ENCODE peak calls at places on chromosome 3, in six cellular contexts. K, W, N, Q, M and U are unnamed samples.
A peak's percentile ranks its signal among the peaks of the same experiment; 100 is the strongest.

GRCh38 chr3:40191850-40192448 is 117.6 kb upstream of the EIF1B start:
- DNase-seq in K (peak; percentile 64), W (peak; percentile 72), N (peak; percentile 63), Q (peak; percentile 59), M (peak; percentile 13), U (peak; percentile 44)

GRCh38 chr3:87792532-87793321 is 266.1 kb downstream of the CGGBP1 start:
- DNase-seq in K (peak; percentile 41), W (no peak), N (no peak), Q (peak; percentile 53), M (no peak), U (no peak)

GRCh38 chr3:13461169-13462124 is 18.7 kb upstream of the HDAC11 start:
- DNase-seq in K (peak; percentile 83), W (peak; percentile 85), N (peak; percentile 61), Q (peak; percentile 52), M (no peak), U (no peak)

GRCh38 chr3:150407051-150407817 is 864 bp upstream of the TSC22D2 start:
- DNase-seq in K (no peak), W (no peak), N (no peak), Q (no peak), M (peak; percentile 51), U (no peak)

GRCh38 chr3:96266395-96267187 is 547.8 kb upstream of the EPHA6 start:
- DNase-seq in K (no peak), W (no peak), N (peak; percentile 81), Q (no peak), M (no peak), U (no peak)

GRCh38 chr3:182212479-182213076 is 500.9 kb downstream of the SOX2 start:
- DNase-seq in K (no peak), W (no peak), N (peak; percentile 61), Q (no peak), M (no peak), U (no peak)

GRCh38 chr3:121836069-121836468 is 1.1 kb downstream of the EAF2 start:
- DNase-seq in K (no peak), W (peak; percentile 23), N (no peak), Q (no peak), M (no peak), U (no peak)

GRCh38 chr3:111763968-111764367 is 95.1 kb upstream of the PHLDB2 start:
- DNase-seq in K (no peak), W (no peak), N (no peak), Q (no peak), M (no peak), U (no peak)

GRCh38 chr3:196948442-196949365 is 6.4 kb upstream of the NCBP2 start:
- DNase-seq in K (peak; percentile 21), W (no peak), N (no peak), Q (no peak), M (no peak), U (no peak)

GRCh38 chr3:72379500-72380187 is 468.6 kb downstream of the SHQ1 start:
- DNase-seq in K (no peak), W (no peak), N (peak; percentile 24), Q (no peak), M (no peak), U (no peak)

GRCh38 chr3:31918179-31919165 is 62.6 kb downstream of the OSBPL10 start:
- DNase-seq in K (no peak), W (peak; percentile 60), N (peak; percentile 26), Q (no peak), M (no peak), U (no peak)

GRCh38 chr3:194139085-194139976 is 3.4 kb downstream of the HES1 start:
- DNase-seq in K (no peak), W (peak; percentile 12), N (peak; percentile 92), Q (no peak), M (peak; percentile 64), U (no peak)

GRCh38 chr3:159884661-159885402 is 103.8 kb upstream of the IL12A start:
- DNase-seq in K (peak; percentile 50), W (peak; percentile 36), N (peak; percentile 75), Q (no peak), M (no peak), U (no peak)

GRCh38 chr3:27633224-27633545 is 88.9 kb downstream of the EOMES start:
- DNase-seq in K (no peak), W (no peak), N (no peak), Q (no peak), M (no peak), U (no peak)

GRCh38 chr3:175163686-175164085 is 304.6 kb downstream of the NAALADL2 start:
- DNase-seq in K (no peak), W (no peak), N (no peak), Q (no peak), M (no peak), U (no peak)

GRCh38 chr3:74590620-74591262 is 23.7 kb downstream of the CNTN3 start:
- DNase-seq in K (no peak), W (no peak), N (no peak), Q (no peak), M (no peak), U (no peak)

GRCh38 chr3:194330579-194330978 is 20.5 kb downstream of the CPN2 start:
- DNase-seq in K (no peak), W (no peak), N (no peak), Q (no peak), M (no peak), U (no peak)

GRCh38 chr3:100033184-100033583 is 81.1 kb downstream of the FILIP1L start:
- DNase-seq in K (no peak), W (no peak), N (no peak), Q (no peak), M (no peak), U (no peak)

GRCh38 chr3:192851821-192852352 is 65.8 kb downstream of the MB21D2 start:
- DNase-seq in K (no peak), W (no peak), N (peak; percentile 92), Q (no peak), M (peak; percentile 44), U (peak; percentile 26)

GRCh38 chr3:49610881-49611280 is 56.6 kb downstream of the BSN start:
- DNase-seq in K (no peak), W (no peak), N (no peak), Q (no peak), M (no peak), U (no peak)

GRCh38 chr3:46284981-46285683 is 42.9 kb downstream of the CCR3 start:
- DNase-seq in K (no peak), W (no peak), N (no peak), Q (no peak), M (no peak), U (no peak)

GRCh38 chr3:129277829-129278271 is 820 bp upstream of the HMCES start:
- DNase-seq in K (peak; percentile 14), W (peak; percentile 60), N (peak; percentile 12), Q (no peak), M (no peak), U (no peak)

GRCh38 chr3:87503901-87504498 is 227.6 kb upstream of the POU1F1 start:
- DNase-seq in K (peak; percentile 63), W (peak; percentile 56), N (peak; percentile 85), Q (no peak), M (peak; percentile 42), U (peak; percentile 13)

GRCh38 chr3:50242778-50243551 is 7.0 kb downstream of the GNAI2 start:
- DNase-seq in K (no peak), W (peak; percentile 79), N (peak; percentile 93), Q (no peak), M (no peak), U (no peak)

GRCh38 chr3:108524547-108524946 is 14.2 kb upstream of the MYH15 start:
- DNase-seq in K (no peak), W (no peak), N (no peak), Q (no peak), M (no peak), U (no peak)